ENCODE peak calls at places on chromosome 1, in eight cellular contexts. W, X, P, T, D, A, N and G are unnamed samples.

GRCh38 chr1:214685906-214686305 is 82.9 kb downstream of the CENPF start:
- DNase-seq in W (no peak), X (peak; percentile 55), T (no peak), D (no peak), P (no peak), N (no peak), A (no peak), G (no peak)

GRCh38 chr1:101371259-101371658 is 134.4 kb downstream of the S1PR1 start:
- DNase-seq in T (no peak), N (no peak), P (no peak), W (no peak), X (peak; percentile 74), A (no peak), D (no peak), G (peak; percentile 92)

GRCh38 chr1:89633103-89633744 is at the start of gene LRRC8C:
- DNase-seq in N (peak; percentile 58), X (peak; percentile 59), A (peak; percentile 29), T (no peak), W (peak; percentile 58), D (no peak), P (peak; percentile 31), G (no peak)

GRCh38 chr1:71770121-71770520 is 512.2 kb downstream of the NEGR1 start:
- DNase-seq in W (no peak), N (no peak), T (no peak), A (no peak), P (no peak), X (peak; percentile 93), D (no peak), G (no peak)

GRCh38 chr1:100009458-100009857 is 39.7 kb downstream of the SLC35A3 start:
- DNase-seq in N (no peak), T (no peak), W (no peak), A (no peak), P (peak; percentile 5), X (peak; percentile 22), D (no peak), G (no peak)

GRCh38 chr1:66563094-66563800 is 29.3 kb downstream of the SGIP1 start:
- DNase-seq in A (no peak), X (peak; percentile 91), N (no peak), W (no peak), D (no peak), P (peak; percentile 29), T (peak; percentile 35), G (no peak)

GRCh38 chr1:46173361-46173856 is 1.5 kb upstream of the TSPAN1 start:
- DNase-seq in A (no peak), W (no peak), N (peak; percentile 82), D (no peak), P (no peak), X (peak; percentile 42), T (no peak), G (no peak)

GRCh38 chr1:32241011-32241763 is 5.8 kb upstream of the FAM167B start:
- DNase-seq in P (no peak), T (no peak), D (no peak), W (peak; percentile 69), N (peak; percentile 40), X (peak; percentile 68), A (peak; percentile 41), G (no peak)

GRCh38 chr1:51621161-51621560 is 4.3 kb downstream of the OSBPL9 start:
- DNase-seq in A (no peak), P (no peak), X (no peak), T (no peak), D (no peak), N (no peak), W (no peak), G (no peak)

GRCh38 chr1:45353685-45354084 is 13.4 kb upstream of the MUTYH start:
- DNase-seq in T (no peak), N (no peak), X (no peak), D (no peak), P (no peak), W (no peak), A (no peak), G (no peak)

GRCh38 chr1:204448321-204448964 is 36.8 kb upstream of the PPP1R15B start:
- DNase-seq in P (no peak), W (peak; percentile 69), T (no peak), A (no peak), D (no peak), N (no peak), X (no peak), G (no peak)

GRCh38 chr1:78790174-78790573 is 140.5 kb downstream of the IFI44 start:
- DNase-seq in D (no peak), A (no peak), N (no peak), X (no peak), W (no peak), P (no peak), T (no peak), G (no peak)

GRCh38 chr1:94205639-94206038 is 31.7 kb downstream of the ARHGAP29 start:
- DNase-seq in W (no peak), X (peak; percentile 25), D (no peak), P (no peak), T (no peak), A (no peak), N (no peak), G (no peak)

GRCh38 chr1:10514490-10515235 is 39.9 kb downstream of the PEX14 start:
- DNase-seq in N (peak; percentile 49), P (no peak), A (peak; percentile 56), T (no peak), X (peak; percentile 44), D (no peak), W (no peak), G (no peak)

GRCh38 chr1:32806910-32807523 is 10.1 kb downstream of the YARS1 start:
- DNase-seq in D (no peak), T (no peak), X (peak; percentile 64), N (no peak), P (no peak), A (no peak), W (no peak), G (no peak)

GRCh38 chr1:178121883-178122282 is 28.0 kb downstream of the RASAL2 start:
- DNase-seq in A (no peak), D (no peak), X (peak; percentile 33), T (no peak), P (no peak), W (no peak), N (no peak), G (no peak)

GRCh38 chr1:89462250-89462649 is 62.4 kb upstream of the LRRC8B start:
- DNase-seq in X (no peak), P (no peak), T (no peak), W (no peak), N (no peak), A (no peak), D (no peak), G (no peak)

GRCh38 chr1:9112961-9113880 is 15.7 kb downstream of the GPR157 start:
- DNase-seq in D (no peak), T (no peak), W (peak; percentile 54), A (no peak), X (no peak), N (peak; percentile 63), P (no peak), G (no peak)

GRCh38 chr1:186374313-186375151 is 521 bp downstream of the TPR start:
- DNase-seq in X (peak; percentile 35), D (peak; percentile 8), T (no peak), P (peak; percentile 3), A (peak; percentile 44), N (peak; percentile 61), W (peak; percentile 48), G (peak; percentile 46)

GRCh38 chr1:91949356-91949699 is at the start of gene BRDT:
- DNase-seq in D (no peak), A (no peak), T (no peak), W (no peak), P (no peak), N (no peak), X (no peak), G (no peak)

GRCh38 chr1:230268371-230269170 is 157.6 kb downstream of the PGBD5 start:
- DNase-seq in P (peak; percentile 89), X (peak; percentile 61), D (no peak), W (no peak), N (peak; percentile 50), T (no peak), A (peak; percentile 17), G (no peak)

GRCh38 chr1:21397813-21398188 is 42.1 kb upstream of the NBPF3 start:
- DNase-seq in D (no peak), A (no peak), T (peak; percentile 23), W (no peak), P (no peak), X (peak; percentile 25), N (no peak), G (no peak)

GRCh38 chr1:174964261-174964984 is 35.3 kb upstream of the CACYBP start:
- DNase-seq in N (no peak), A (no peak), W (no peak), T (no peak), P (no peak), X (peak; percentile 25), D (no peak), G (no peak)

GRCh38 chr1:205430631-205431305 is 8.9 kb upstream of the LEMD1 start:
- DNase-seq in P (peak; percentile 41), T (no peak), N (peak; percentile 31), D (peak; percentile 37), W (no peak), X (peak; percentile 36), A (peak; percentile 30), G (peak; percentile 3)

GRCh38 chr1:100708476-100709062 is 11.0 kb upstream of the VCAM1 start:
- DNase-seq in N (no peak), A (no peak), T (no peak), D (no peak), W (no peak), P (no peak), X (peak; percentile 73), G (no peak)

GRCh38 chr1:19613075-19613748 is 30.9 kb upstream of the NBL1 start:
- DNase-seq in W (no peak), T (no peak), D (no peak), N (no peak), P (no peak), X (no peak), A (no peak), G (no peak)

GRCh38 chr1:178973671-178974091 is 52.0 kb upstream of the FAM20B start:
- DNase-seq in T (no peak), N (no peak), D (no peak), X (peak; percentile 18), A (no peak), W (no peak), P (no peak), G (no peak)

GRCh38 chr1:239922778-239923522 is 168.7 kb upstream of the FMN2 start:
- DNase-seq in T (no peak), D (no peak), N (no peak), A (no peak), W (no peak), X (peak; percentile 32), P (no peak), G (no peak)